ENCODE peak calls at places on chromosomes 13 and 19, in eight cellular contexts. One of them, this sample, is unnamed.

GRCh38 chr19:31883299-31883990 is 462.0 kb upstream of the ZNF507 start:
- DNase-seq in sigmoid colon: no peak
- DNase-seq in lower leg skin: no peak
- DNase-seq in heart left ventricle: no peak
- DNase-seq in epithelial cell of proximal tubule: no peak
- DNase-seq in fibroblast of the aortic adventitia: no peak
- DNase-seq in psoas muscle: no peak
- DNase-seq in OCI-LY7: no peak
- DNase-seq in this sample: no peak

GRCh38 chr13:87274209-87274819 is 396.9 kb upstream of the SLITRK5 start:
- DNase-seq in heart left ventricle: no peak
- DNase-seq in OCI-LY7: peak; percentile 76
- DNase-seq in lower leg skin: no peak
- DNase-seq in psoas muscle: no peak
- DNase-seq in epithelial cell of proximal tubule: peak; percentile 15
- DNase-seq in sigmoid colon: no peak
- DNase-seq in fibroblast of the aortic adventitia: peak; percentile 43
- DNase-seq in this sample: no peak

GRCh38 chr19:39434123-39435076 is 1.3 kb downstream of the RPS16 start:
- DNase-seq in sigmoid colon: no peak
- DNase-seq in epithelial cell of proximal tubule: no peak
- DNase-seq in lower leg skin: no peak
- DNase-seq in psoas muscle: no peak
- DNase-seq in fibroblast of the aortic adventitia: no peak
- DNase-seq in OCI-LY7: peak; percentile 20
- DNase-seq in heart left ventricle: no peak
- DNase-seq in this sample: no peak

GRCh38 chr19:46736544-46737274 is 9.1 kb upstream of the FKRP start:
- DNase-seq in OCI-LY7: no peak
- DNase-seq in heart left ventricle: peak; percentile 69
- DNase-seq in sigmoid colon: no peak
- DNase-seq in fibroblast of the aortic adventitia: no peak
- DNase-seq in lower leg skin: no peak
- DNase-seq in epithelial cell of proximal tubule: no peak
- DNase-seq in psoas muscle: peak; percentile 66
- DNase-seq in this sample: no peak

GRCh38 chr13:76016799-76017198 is 380.7 kb downstream of the LMO7 start:
- DNase-seq in heart left ventricle: no peak
- DNase-seq in OCI-LY7: peak; percentile 11
- DNase-seq in psoas muscle: no peak
- DNase-seq in sigmoid colon: no peak
- DNase-seq in lower leg skin: no peak
- DNase-seq in fibroblast of the aortic adventitia: peak; percentile 32
- DNase-seq in epithelial cell of proximal tubule: no peak
- DNase-seq in this sample: no peak

GRCh38 chr13:97978661-97979450 is 25.4 kb downstream of the IPO5 start:
- DNase-seq in epithelial cell of proximal tubule: no peak
- DNase-seq in OCI-LY7: no peak
- DNase-seq in lower leg skin: no peak
- DNase-seq in fibroblast of the aortic adventitia: peak; percentile 43
- DNase-seq in sigmoid colon: no peak
- DNase-seq in psoas muscle: no peak
- DNase-seq in heart left ventricle: no peak
- DNase-seq in this sample: no peak

GRCh38 chr13:39364797-39365468 is 238.1 kb downstream of the LHFPL6 start:
- DNase-seq in psoas muscle: no peak
- DNase-seq in sigmoid colon: no peak
- DNase-seq in heart left ventricle: no peak
- DNase-seq in epithelial cell of proximal tubule: no peak
- DNase-seq in OCI-LY7: no peak
- DNase-seq in fibroblast of the aortic adventitia: peak; percentile 38
- DNase-seq in lower leg skin: no peak
- DNase-seq in this sample: no peak

GRCh38 chr19:29273000-29273691 is 60.2 kb upstream of the UQCRFS1 start:
- DNase-seq in heart left ventricle: no peak
- DNase-seq in fibroblast of the aortic adventitia: no peak
- DNase-seq in OCI-LY7: no peak
- DNase-seq in sigmoid colon: peak; percentile 17
- DNase-seq in lower leg skin: no peak
- DNase-seq in psoas muscle: no peak
- DNase-seq in epithelial cell of proximal tubule: no peak
- DNase-seq in this sample: peak; percentile 27

GRCh38 chr19:1512671-1513491 is at the start of gene ADAMTSL5:
- DNase-seq in fibroblast of the aortic adventitia: peak; percentile 42
- DNase-seq in heart left ventricle: peak; percentile 78
- DNase-seq in OCI-LY7: no peak
- DNase-seq in epithelial cell of proximal tubule: no peak
- DNase-seq in sigmoid colon: no peak
- DNase-seq in lower leg skin: no peak
- DNase-seq in psoas muscle: peak; percentile 87
- DNase-seq in this sample: no peak

GRCh38 chr19:30365121-30365800 is 6.9 kb upstream of the ZNF536 start:
- DNase-seq in psoas muscle: no peak
- DNase-seq in OCI-LY7: no peak
- DNase-seq in fibroblast of the aortic adventitia: no peak
- DNase-seq in epithelial cell of proximal tubule: no peak
- DNase-seq in lower leg skin: no peak
- DNase-seq in heart left ventricle: no peak
- DNase-seq in sigmoid colon: no peak
- DNase-seq in this sample: no peak

GRCh38 chr13:26513931-26514330 is 43.6 kb upstream of the WASF3 start:
- DNase-seq in heart left ventricle: no peak
- DNase-seq in lower leg skin: no peak
- DNase-seq in OCI-LY7: no peak
- DNase-seq in fibroblast of the aortic adventitia: no peak
- DNase-seq in epithelial cell of proximal tubule: no peak
- DNase-seq in psoas muscle: no peak
- DNase-seq in sigmoid colon: no peak
- DNase-seq in this sample: no peak

GRCh38 chr13:29733069-29733700 is 117.2 kb downstream of the UBL3 start:
- DNase-seq in psoas muscle: no peak
- DNase-seq in epithelial cell of proximal tubule: no peak
- DNase-seq in fibroblast of the aortic adventitia: no peak
- DNase-seq in sigmoid colon: no peak
- DNase-seq in lower leg skin: peak; percentile 55
- DNase-seq in heart left ventricle: no peak
- DNase-seq in OCI-LY7: no peak
- DNase-seq in this sample: no peak

GRCh38 chr13:20074956-20075355 is 85.9 kb downstream of the GJA3 start:
- DNase-seq in lower leg skin: no peak
- DNase-seq in heart left ventricle: no peak
- DNase-seq in fibroblast of the aortic adventitia: peak; percentile 17
- DNase-seq in OCI-LY7: no peak
- DNase-seq in psoas muscle: no peak
- DNase-seq in sigmoid colon: no peak
- DNase-seq in epithelial cell of proximal tubule: no peak
- DNase-seq in this sample: no peak

DNA sequence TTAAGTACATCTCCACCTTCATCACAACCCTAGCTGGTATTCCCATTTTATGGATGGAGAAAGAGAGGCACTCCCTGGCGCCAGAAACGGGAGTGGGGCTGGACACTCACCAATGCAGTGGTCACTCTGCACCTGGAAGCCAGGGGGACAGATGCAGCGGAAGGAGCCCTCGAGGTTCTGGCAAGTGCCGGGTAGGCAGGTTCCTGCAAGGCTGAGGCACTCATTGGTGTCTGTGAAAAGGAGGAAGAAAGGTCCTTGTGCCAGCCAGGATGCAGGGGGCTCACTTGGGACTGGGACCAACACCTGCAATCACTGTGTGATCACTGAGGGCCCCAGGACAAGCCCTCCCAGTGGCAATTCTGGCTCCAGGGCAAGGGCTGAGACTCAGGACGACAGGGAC is 41.8 kb downstream of the CCL25 start:
- DNase-seq in lower leg skin: no peak
- DNase-seq in sigmoid colon: no peak
- DNase-seq in epithelial cell of proximal tubule: no peak
- DNase-seq in psoas muscle: no peak
- DNase-seq in OCI-LY7: no peak
- DNase-seq in fibroblast of the aortic adventitia: no peak
- DNase-seq in heart left ventricle: no peak
- DNase-seq in this sample: no peak
- TF ChIP-seq CTCF in lower leg skin: no peak
- TF ChIP-seq CTCF in sigmoid colon: no peak
- TF ChIP-seq CTCF in epithelial cell of proximal tubule: no peak
- TF ChIP-seq CTCF in psoas muscle: no peak
- TF ChIP-seq CTCF in OCI-LY7: no peak
- TF ChIP-seq CTCF in fibroblast of the aortic adventitia: no peak
- TF ChIP-seq CTCF in heart left ventricle: no peak
- TF ChIP-seq CTCF in this sample: no peak

DNA sequence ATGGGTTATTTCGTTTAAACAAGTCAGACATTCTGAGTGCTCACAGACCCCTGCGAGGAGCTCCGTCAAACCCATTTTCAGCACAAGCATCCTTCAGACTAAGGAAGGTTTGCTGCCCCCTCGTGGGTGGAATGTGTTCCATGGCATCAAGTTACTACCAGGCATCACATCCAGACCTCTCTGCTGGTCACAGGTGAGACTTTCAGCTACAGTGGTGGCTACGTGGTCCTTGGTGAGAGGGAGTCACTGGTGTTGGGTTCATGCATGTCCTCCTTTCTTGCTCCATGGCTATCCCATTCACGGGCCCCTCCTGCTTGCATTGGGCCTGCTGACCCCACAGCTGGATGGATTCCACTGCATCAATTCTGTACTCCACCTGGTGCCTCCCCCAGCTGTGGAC is 9.1 kb upstream of the LILRB5 start:
- DNase-seq in lower leg skin: peak; percentile 50
- DNase-seq in sigmoid colon: peak; percentile 76
- DNase-seq in fibroblast of the aortic adventitia: peak; percentile 68
- DNase-seq in heart left ventricle: peak; percentile 48
- DNase-seq in epithelial cell of proximal tubule: peak; percentile 9
- DNase-seq in psoas muscle: no peak
- DNase-seq in OCI-LY7: peak; percentile 69
- DNase-seq in this sample: peak; percentile 84
- TF ChIP-seq CTCF in lower leg skin: no peak
- TF ChIP-seq CTCF in sigmoid colon: peak; percentile 32
- TF ChIP-seq CTCF in fibroblast of the aortic adventitia: peak; percentile 65
- TF ChIP-seq CTCF in heart left ventricle: peak; percentile 72
- TF ChIP-seq CTCF in epithelial cell of proximal tubule: peak; percentile 86
- TF ChIP-seq CTCF in psoas muscle: peak; percentile 41
- TF ChIP-seq CTCF in OCI-LY7: peak; percentile 94
- TF ChIP-seq CTCF in this sample: peak; percentile 86

GRCh38 chr19:15110418-15110815 is 3.2 kb downstream of the SYDE1 start:
- DNase-seq in OCI-LY7: no peak
- DNase-seq in sigmoid colon: no peak
- DNase-seq in fibroblast of the aortic adventitia: no peak
- DNase-seq in heart left ventricle: no peak
- DNase-seq in epithelial cell of proximal tubule: no peak
- DNase-seq in lower leg skin: no peak
- DNase-seq in psoas muscle: no peak
- DNase-seq in this sample: no peak
- TF ChIP-seq CTCF in OCI-LY7: no peak
- TF ChIP-seq CTCF in sigmoid colon: no peak
- TF ChIP-seq CTCF in fibroblast of the aortic adventitia: no peak
- TF ChIP-seq CTCF in heart left ventricle: no peak
- TF ChIP-seq CTCF in epithelial cell of proximal tubule: no peak
- TF ChIP-seq CTCF in lower leg skin: no peak
- TF ChIP-seq CTCF in psoas muscle: no peak
- TF ChIP-seq CTCF in this sample: no peak

DNA sequence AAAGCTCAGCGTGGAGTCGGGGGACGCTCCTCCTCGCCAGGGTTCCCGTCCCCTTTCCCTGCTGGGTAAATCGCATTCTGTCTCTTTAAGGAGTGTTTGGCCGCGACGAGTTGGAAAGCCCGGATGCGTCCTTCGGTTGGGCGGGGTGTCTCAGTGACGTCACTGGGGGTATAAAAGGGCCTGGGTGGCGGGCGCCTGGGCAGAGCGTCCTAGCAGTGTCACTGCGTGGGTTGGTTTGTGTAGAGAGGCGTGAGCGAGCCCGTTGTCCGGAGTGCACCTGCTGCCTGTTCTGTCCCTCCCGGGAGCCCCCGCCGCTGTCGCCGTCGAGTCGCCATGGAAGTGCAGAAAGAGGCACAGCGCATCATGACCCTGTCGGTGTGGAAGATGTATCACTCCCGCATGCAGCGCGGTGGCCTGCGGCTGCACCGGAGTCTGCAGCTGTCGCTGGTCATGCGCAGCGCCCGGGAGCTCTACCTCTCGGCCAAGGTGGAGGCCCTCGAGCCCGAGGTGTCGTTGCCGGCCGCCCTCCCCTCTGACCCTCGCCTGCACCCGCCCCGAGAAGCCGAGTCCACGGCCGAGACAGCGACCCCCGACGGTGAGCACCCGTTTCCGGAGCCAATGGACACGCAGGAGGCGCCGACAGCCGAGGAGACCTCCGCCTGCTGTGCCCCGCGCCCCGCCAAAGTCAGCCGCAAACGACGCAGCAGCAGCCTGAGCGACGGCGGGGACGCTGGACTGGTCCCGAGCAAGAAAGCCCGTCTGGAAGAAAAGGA is 2.8 kb downstream of the IER2 start:
- DNase-seq in OCI-LY7: peak; percentile 95
- DNase-seq in sigmoid colon: peak; percentile 98
- DNase-seq in heart left ventricle: peak; percentile 96
- DNase-seq in psoas muscle: peak; percentile 97
- DNase-seq in lower leg skin: peak; percentile 95
- DNase-seq in epithelial cell of proximal tubule: no peak
- DNase-seq in fibroblast of the aortic adventitia: peak; percentile 96
- DNase-seq in this sample: peak; percentile 95
- TF ChIP-seq CTCF in OCI-LY7: peak; percentile 70
- TF ChIP-seq CTCF in sigmoid colon: no peak
- TF ChIP-seq CTCF in heart left ventricle: no peak
- TF ChIP-seq CTCF in psoas muscle: no peak
- TF ChIP-seq CTCF in lower leg skin: no peak
- TF ChIP-seq CTCF in epithelial cell of proximal tubule: peak; percentile 2
- TF ChIP-seq CTCF in fibroblast of the aortic adventitia: no peak
- TF ChIP-seq CTCF in this sample: peak; percentile 31

GRCh38 chr19:47820410-47820809 is 1.3 kb upstream of the CRX start:
- DNase-seq in psoas muscle: no peak
- DNase-seq in OCI-LY7: no peak
- DNase-seq in epithelial cell of proximal tubule: no peak
- DNase-seq in heart left ventricle: no peak
- DNase-seq in lower leg skin: no peak
- DNase-seq in sigmoid colon: no peak
- DNase-seq in fibroblast of the aortic adventitia: no peak
- DNase-seq in this sample: no peak

GRCh38 chr19:47819841-47820244 is 1.9 kb upstream of the CRX start:
- DNase-seq in heart left ventricle: no peak
- DNase-seq in lower leg skin: no peak
- DNase-seq in OCI-LY7: peak; percentile 12
- DNase-seq in psoas muscle: no peak
- DNase-seq in epithelial cell of proximal tubule: no peak
- DNase-seq in sigmoid colon: no peak
- DNase-seq in fibroblast of the aortic adventitia: no peak
- DNase-seq in this sample: no peak

GRCh38 chr19:47821460-47822020 is at the start of gene CRX:
- DNase-seq in lower leg skin: no peak
- DNase-seq in heart left ventricle: no peak
- DNase-seq in OCI-LY7: no peak
- DNase-seq in sigmoid colon: no peak
- DNase-seq in epithelial cell of proximal tubule: no peak
- DNase-seq in psoas muscle: no peak
- DNase-seq in fibroblast of the aortic adventitia: no peak
- DNase-seq in this sample: no peak

GRCh38 chr19:47826800-47827199 is 5.1 kb downstream of the CRX start:
- DNase-seq in fibroblast of the aortic adventitia: no peak
- DNase-seq in sigmoid colon: no peak
- DNase-seq in psoas muscle: no peak
- DNase-seq in epithelial cell of proximal tubule: no peak
- DNase-seq in heart left ventricle: no peak
- DNase-seq in OCI-LY7: no peak
- DNase-seq in lower leg skin: no peak
- DNase-seq in this sample: no peak

GRCh38 chr19:47824396-47824795 is 2.7 kb downstream of the CRX start:
- DNase-seq in heart left ventricle: no peak
- DNase-seq in psoas muscle: no peak
- DNase-seq in sigmoid colon: no peak
- DNase-seq in OCI-LY7: no peak
- DNase-seq in fibroblast of the aortic adventitia: no peak
- DNase-seq in lower leg skin: no peak
- DNase-seq in epithelial cell of proximal tubule: no peak
- DNase-seq in this sample: no peak
- TF ChIP-seq CTCF in heart left ventricle: no peak
- TF ChIP-seq CTCF in psoas muscle: no peak
- TF ChIP-seq CTCF in sigmoid colon: no peak
- TF ChIP-seq CTCF in OCI-LY7: no peak
- TF ChIP-seq CTCF in fibroblast of the aortic adventitia: no peak
- TF ChIP-seq CTCF in lower leg skin: no peak
- TF ChIP-seq CTCF in epithelial cell of proximal tubule: no peak
- TF ChIP-seq CTCF in this sample: no peak

This sample was measured in type B pancreatic cell.